ENCODE peak calls at places on chromosomes 3 and 15, in nine cellular contexts. One of them, this sample, is unnamed.

GRCh38 chr15:71588746-71589145 is 221.6 kb upstream of the NR2E3 start:
- DNase-seq in GM12891: no peak
- DNase-seq in AG08396: peak; percentile 66
- DNase-seq in fibroblast of pulmonary artery: peak; percentile 59
- DNase-seq in colonic mucosa: no peak
- DNase-seq in neural crest cell: no peak
- DNase-seq in CD4-positive, alpha-beta T cell: no peak
- DNase-seq in stimulated activated CD4-positive, alpha-beta T cell treated with anti-CD3 and anti-CD28 coated beads, Interleukin-2, amount 100 ng/mL, for 48 hours: no peak
- DNase-seq in Ammon's horn: no peak
- DNase-seq in this sample: no peak

GRCh38 chr3:71092665-71093064 is 490.9 kb downstream of the FOXP1 start:
- DNase-seq in fibroblast of pulmonary artery: no peak
- DNase-seq in stimulated activated CD4-positive, alpha-beta T cell treated with anti-CD3 and anti-CD28 coated beads, Interleukin-2, amount 100 ng/mL, for 48 hours: no peak
- DNase-seq in neural crest cell: no peak
- DNase-seq in CD4-positive, alpha-beta T cell: no peak
- DNase-seq in Ammon's horn: no peak
- DNase-seq in colonic mucosa: no peak
- DNase-seq in GM12891: no peak
- DNase-seq in AG08396: no peak
- DNase-seq in this sample: no peak

GRCh38 chr3:68206524-68207117 is 552.2 kb upstream of the SUCLG2 start:
- DNase-seq in AG08396: no peak
- DNase-seq in colonic mucosa: no peak
- DNase-seq in Ammon's horn: no peak
- DNase-seq in CD4-positive, alpha-beta T cell: no peak
- DNase-seq in fibroblast of pulmonary artery: no peak
- DNase-seq in neural crest cell: no peak
- DNase-seq in GM12891: no peak
- DNase-seq in stimulated activated CD4-positive, alpha-beta T cell treated with anti-CD3 and anti-CD28 coated beads, Interleukin-2, amount 100 ng/mL, for 48 hours: no peak
- DNase-seq in this sample: no peak

GRCh38 chr3:188489639-188490405 is 335.9 kb downstream of the LPP start:
- DNase-seq in colonic mucosa: no peak
- DNase-seq in neural crest cell: no peak
- DNase-seq in stimulated activated CD4-positive, alpha-beta T cell treated with anti-CD3 and anti-CD28 coated beads, Interleukin-2, amount 100 ng/mL, for 48 hours: no peak
- DNase-seq in GM12891: no peak
- DNase-seq in AG08396: peak; percentile 48
- DNase-seq in Ammon's horn: no peak
- DNase-seq in CD4-positive, alpha-beta T cell: no peak
- DNase-seq in fibroblast of pulmonary artery: no peak
- DNase-seq in this sample: no peak

GRCh38 chr3:146020969-146021368 is 140.0 kb downstream of the PLOD2 start:
- DNase-seq in stimulated activated CD4-positive, alpha-beta T cell treated with anti-CD3 and anti-CD28 coated beads, Interleukin-2, amount 100 ng/mL, for 48 hours: no peak
- DNase-seq in AG08396: no peak
- DNase-seq in Ammon's horn: no peak
- DNase-seq in colonic mucosa: no peak
- DNase-seq in CD4-positive, alpha-beta T cell: no peak
- DNase-seq in neural crest cell: no peak
- DNase-seq in fibroblast of pulmonary artery: no peak
- DNase-seq in GM12891: no peak
- DNase-seq in this sample: no peak

GRCh38 chr15:27222479-27222878 is 251.5 kb downstream of the GABRG3 start:
- DNase-seq in GM12891: no peak
- DNase-seq in CD4-positive, alpha-beta T cell: no peak
- DNase-seq in fibroblast of pulmonary artery: no peak
- DNase-seq in stimulated activated CD4-positive, alpha-beta T cell treated with anti-CD3 and anti-CD28 coated beads, Interleukin-2, amount 100 ng/mL, for 48 hours: no peak
- DNase-seq in neural crest cell: no peak
- DNase-seq in Ammon's horn: no peak
- DNase-seq in colonic mucosa: no peak
- DNase-seq in AG08396: no peak
- DNase-seq in this sample: no peak

GRCh38 chr3:148227534-148227933 is 470.2 kb upstream of the AGTR1 start:
- DNase-seq in CD4-positive, alpha-beta T cell: no peak
- DNase-seq in AG08396: no peak
- DNase-seq in neural crest cell: no peak
- DNase-seq in Ammon's horn: no peak
- DNase-seq in fibroblast of pulmonary artery: peak; percentile 34
- DNase-seq in colonic mucosa: no peak
- DNase-seq in GM12891: no peak
- DNase-seq in stimulated activated CD4-positive, alpha-beta T cell treated with anti-CD3 and anti-CD28 coated beads, Interleukin-2, amount 100 ng/mL, for 48 hours: no peak
- DNase-seq in this sample: no peak

GRCh38 chr3:150743508-150743907 is 19.5 kb downstream of the SIAH2 start:
- DNase-seq in CD4-positive, alpha-beta T cell: no peak
- DNase-seq in stimulated activated CD4-positive, alpha-beta T cell treated with anti-CD3 and anti-CD28 coated beads, Interleukin-2, amount 100 ng/mL, for 48 hours: no peak
- DNase-seq in GM12891: no peak
- DNase-seq in fibroblast of pulmonary artery: peak; percentile 30
- DNase-seq in colonic mucosa: no peak
- DNase-seq in neural crest cell: no peak
- DNase-seq in AG08396: no peak
- DNase-seq in Ammon's horn: no peak
- DNase-seq in this sample: no peak

GRCh38 chr15:41337631-41338522 is 5.2 kb downstream of the NUSAP1 start:
- DNase-seq in CD4-positive, alpha-beta T cell: no peak
- DNase-seq in fibroblast of pulmonary artery: no peak
- DNase-seq in neural crest cell: no peak
- DNase-seq in AG08396: no peak
- DNase-seq in Ammon's horn: no peak
- DNase-seq in colonic mucosa: no peak
- DNase-seq in GM12891: no peak
- DNase-seq in stimulated activated CD4-positive, alpha-beta T cell treated with anti-CD3 and anti-CD28 coated beads, Interleukin-2, amount 100 ng/mL, for 48 hours: no peak
- DNase-seq in this sample: no peak

GRCh38 chr3:109336272-109336957 is 931 bp downstream of the DPPA4 start:
- DNase-seq in stimulated activated CD4-positive, alpha-beta T cell treated with anti-CD3 and anti-CD28 coated beads, Interleukin-2, amount 100 ng/mL, for 48 hours: peak; percentile 11
- DNase-seq in GM12891: no peak
- DNase-seq in neural crest cell: peak; percentile 37
- DNase-seq in CD4-positive, alpha-beta T cell: no peak
- DNase-seq in colonic mucosa: no peak
- DNase-seq in Ammon's horn: no peak
- DNase-seq in fibroblast of pulmonary artery: peak; percentile 63
- DNase-seq in AG08396: peak; percentile 9
- DNase-seq in this sample: no peak

GRCh38 chr3:31614162-31614921 is 81.6 kb downstream of the STT3B start:
- DNase-seq in GM12891: no peak
- DNase-seq in neural crest cell: no peak
- DNase-seq in fibroblast of pulmonary artery: no peak
- DNase-seq in Ammon's horn: no peak
- DNase-seq in stimulated activated CD4-positive, alpha-beta T cell treated with anti-CD3 and anti-CD28 coated beads, Interleukin-2, amount 100 ng/mL, for 48 hours: no peak
- DNase-seq in colonic mucosa: no peak
- DNase-seq in CD4-positive, alpha-beta T cell: no peak
- DNase-seq in AG08396: no peak
- DNase-seq in this sample: no peak

GRCh38 chr3:32865364-32865763 is 47.6 kb downstream of the TRIM71 start:
- DNase-seq in Ammon's horn: no peak
- DNase-seq in stimulated activated CD4-positive, alpha-beta T cell treated with anti-CD3 and anti-CD28 coated beads, Interleukin-2, amount 100 ng/mL, for 48 hours: no peak
- DNase-seq in AG08396: no peak
- DNase-seq in neural crest cell: no peak
- DNase-seq in colonic mucosa: no peak
- DNase-seq in fibroblast of pulmonary artery: peak; percentile 14
- DNase-seq in CD4-positive, alpha-beta T cell: no peak
- DNase-seq in GM12891: no peak
- DNase-seq in this sample: no peak

GRCh38 chr3:106068795-106069194 is 200.0 kb upstream of the CBLB start:
- DNase-seq in AG08396: no peak
- DNase-seq in stimulated activated CD4-positive, alpha-beta T cell treated with anti-CD3 and anti-CD28 coated beads, Interleukin-2, amount 100 ng/mL, for 48 hours: no peak
- DNase-seq in CD4-positive, alpha-beta T cell: no peak
- DNase-seq in fibroblast of pulmonary artery: peak; percentile 72
- DNase-seq in GM12891: no peak
- DNase-seq in neural crest cell: no peak
- DNase-seq in Ammon's horn: no peak
- DNase-seq in colonic mucosa: no peak
- DNase-seq in this sample: no peak

GRCh38 chr15:84734794-84735479 is 13.5 kb upstream of the ZNF592 start:
- DNase-seq in fibroblast of pulmonary artery: no peak
- DNase-seq in CD4-positive, alpha-beta T cell: peak; percentile 59
- DNase-seq in Ammon's horn: peak; percentile 53
- DNase-seq in neural crest cell: no peak
- DNase-seq in GM12891: no peak
- DNase-seq in stimulated activated CD4-positive, alpha-beta T cell treated with anti-CD3 and anti-CD28 coated beads, Interleukin-2, amount 100 ng/mL, for 48 hours: peak; percentile 56
- DNase-seq in AG08396: no peak
- DNase-seq in colonic mucosa: peak; percentile 91
- DNase-seq in this sample: peak; percentile 73

GRCh38 chr3:111776844-111777483 is 82.1 kb upstream of the PHLDB2 start:
- DNase-seq in fibroblast of pulmonary artery: no peak
- DNase-seq in GM12891: no peak
- DNase-seq in neural crest cell: no peak
- DNase-seq in colonic mucosa: no peak
- DNase-seq in AG08396: no peak
- DNase-seq in Ammon's horn: no peak
- DNase-seq in stimulated activated CD4-positive, alpha-beta T cell treated with anti-CD3 and anti-CD28 coated beads, Interleukin-2, amount 100 ng/mL, for 48 hours: no peak
- DNase-seq in CD4-positive, alpha-beta T cell: no peak
- DNase-seq in this sample: no peak

GRCh38 chr15:92683511-92683834 is 27.9 kb upstream of the FAM174B start:
- DNase-seq in stimulated activated CD4-positive, alpha-beta T cell treated with anti-CD3 and anti-CD28 coated beads, Interleukin-2, amount 100 ng/mL, for 48 hours: no peak
- DNase-seq in fibroblast of pulmonary artery: peak; percentile 23
- DNase-seq in Ammon's horn: peak; percentile 63
- DNase-seq in GM12891: no peak
- DNase-seq in neural crest cell: peak; percentile 41
- DNase-seq in CD4-positive, alpha-beta T cell: no peak
- DNase-seq in AG08396: no peak
- DNase-seq in colonic mucosa: peak; percentile 35
- DNase-seq in this sample: peak; percentile 40

GRCh38 chr15:42035362-42035761 is 14.5 kb upstream of the PLA2G4E start:
- DNase-seq in CD4-positive, alpha-beta T cell: no peak
- DNase-seq in GM12891: peak; percentile 33
- DNase-seq in Ammon's horn: no peak
- DNase-seq in stimulated activated CD4-positive, alpha-beta T cell treated with anti-CD3 and anti-CD28 coated beads, Interleukin-2, amount 100 ng/mL, for 48 hours: no peak
- DNase-seq in fibroblast of pulmonary artery: peak; percentile 58
- DNase-seq in neural crest cell: no peak
- DNase-seq in AG08396: no peak
- DNase-seq in colonic mucosa: peak; percentile 64
- DNase-seq in this sample: no peak

GRCh38 chr3:187013080-187013838 is 82.9 kb downstream of the ST6GAL1 start:
- DNase-seq in AG08396: no peak
- DNase-seq in stimulated activated CD4-positive, alpha-beta T cell treated with anti-CD3 and anti-CD28 coated beads, Interleukin-2, amount 100 ng/mL, for 48 hours: no peak
- DNase-seq in fibroblast of pulmonary artery: peak; percentile 69
- DNase-seq in neural crest cell: no peak
- DNase-seq in GM12891: no peak
- DNase-seq in colonic mucosa: peak; percentile 12
- DNase-seq in CD4-positive, alpha-beta T cell: no peak
- DNase-seq in Ammon's horn: no peak
- DNase-seq in this sample: no peak

GRCh38 chr3:126367316-126367805 is 10.2 kb upstream of the KLF15 start:
- DNase-seq in neural crest cell: no peak
- DNase-seq in Ammon's horn: no peak
- DNase-seq in fibroblast of pulmonary artery: no peak
- DNase-seq in GM12891: no peak
- DNase-seq in AG08396: no peak
- DNase-seq in colonic mucosa: no peak
- DNase-seq in stimulated activated CD4-positive, alpha-beta T cell treated with anti-CD3 and anti-CD28 coated beads, Interleukin-2, amount 100 ng/mL, for 48 hours: no peak
- DNase-seq in CD4-positive, alpha-beta T cell: no peak
- DNase-seq in this sample: no peak

GRCh38 chr3:151630035-151630434 is 103.7 kb upstream of the AADACL2 start:
- DNase-seq in stimulated activated CD4-positive, alpha-beta T cell treated with anti-CD3 and anti-CD28 coated beads, Interleukin-2, amount 100 ng/mL, for 48 hours: no peak
- DNase-seq in GM12891: no peak
- DNase-seq in AG08396: no peak
- DNase-seq in CD4-positive, alpha-beta T cell: no peak
- DNase-seq in colonic mucosa: no peak
- DNase-seq in neural crest cell: no peak
- DNase-seq in Ammon's horn: no peak
- DNase-seq in fibroblast of pulmonary artery: no peak
- DNase-seq in this sample: no peak

GRCh38 chr3:115398481-115398880 is 224.8 kb upstream of the GAP43 start:
- DNase-seq in neural crest cell: no peak
- DNase-seq in GM12891: no peak
- DNase-seq in stimulated activated CD4-positive, alpha-beta T cell treated with anti-CD3 and anti-CD28 coated beads, Interleukin-2, amount 100 ng/mL, for 48 hours: no peak
- DNase-seq in AG08396: no peak
- DNase-seq in colonic mucosa: no peak
- DNase-seq in Ammon's horn: no peak
- DNase-seq in fibroblast of pulmonary artery: no peak
- DNase-seq in CD4-positive, alpha-beta T cell: no peak
- DNase-seq in this sample: no peak

GRCh38 chr3:46929324-46929723 is 47.2 kb downstream of the CCDC12 start:
- DNase-seq in stimulated activated CD4-positive, alpha-beta T cell treated with anti-CD3 and anti-CD28 coated beads, Interleukin-2, amount 100 ng/mL, for 48 hours: no peak
- DNase-seq in Ammon's horn: no peak
- DNase-seq in fibroblast of pulmonary artery: no peak
- DNase-seq in GM12891: no peak
- DNase-seq in CD4-positive, alpha-beta T cell: no peak
- DNase-seq in AG08396: no peak
- DNase-seq in neural crest cell: no peak
- DNase-seq in colonic mucosa: peak; percentile 76
- DNase-seq in this sample: peak; percentile 79

GRCh38 chr15:67945951-67946700 is 106.3 kb upstream of the RNU6-1 start:
- DNase-seq in colonic mucosa: no peak
- DNase-seq in Ammon's horn: peak; percentile 68
- DNase-seq in CD4-positive, alpha-beta T cell: no peak
- DNase-seq in AG08396: no peak
- DNase-seq in fibroblast of pulmonary artery: peak; percentile 50
- DNase-seq in GM12891: no peak
- DNase-seq in stimulated activated CD4-positive, alpha-beta T cell treated with anti-CD3 and anti-CD28 coated beads, Interleukin-2, amount 100 ng/mL, for 48 hours: no peak
- DNase-seq in neural crest cell: peak; percentile 55
- DNase-seq in this sample: no peak

GRCh38 chr3:53941174-53941573 is 49.5 kb upstream of the SELENOK start:
- DNase-seq in Ammon's horn: no peak
- DNase-seq in GM12891: no peak
- DNase-seq in colonic mucosa: no peak
- DNase-seq in CD4-positive, alpha-beta T cell: no peak
- DNase-seq in stimulated activated CD4-positive, alpha-beta T cell treated with anti-CD3 and anti-CD28 coated beads, Interleukin-2, amount 100 ng/mL, for 48 hours: no peak
- DNase-seq in fibroblast of pulmonary artery: peak; percentile 80
- DNase-seq in neural crest cell: no peak
- DNase-seq in AG08396: no peak
- DNase-seq in this sample: no peak

GRCh38 chr3:50442940-50443579 is 60.4 kb downstream of the CACNA2D2 start:
- DNase-seq in AG08396: no peak
- DNase-seq in CD4-positive, alpha-beta T cell: no peak
- DNase-seq in Ammon's horn: peak; percentile 58
- DNase-seq in stimulated activated CD4-positive, alpha-beta T cell treated with anti-CD3 and anti-CD28 coated beads, Interleukin-2, amount 100 ng/mL, for 48 hours: no peak
- DNase-seq in neural crest cell: no peak
- DNase-seq in colonic mucosa: no peak
- DNase-seq in fibroblast of pulmonary artery: no peak
- DNase-seq in GM12891: no peak
- DNase-seq in this sample: peak; percentile 43

GRCh38 chr15:86647810-86648440 is 568.3 kb downstream of the AGBL1 start:
- DNase-seq in AG08396: no peak
- DNase-seq in GM12891: no peak
- DNase-seq in neural crest cell: no peak
- DNase-seq in Ammon's horn: no peak
- DNase-seq in CD4-positive, alpha-beta T cell: no peak
- DNase-seq in colonic mucosa: no peak
- DNase-seq in stimulated activated CD4-positive, alpha-beta T cell treated with anti-CD3 and anti-CD28 coated beads, Interleukin-2, amount 100 ng/mL, for 48 hours: no peak
- DNase-seq in fibroblast of pulmonary artery: no peak
- DNase-seq in this sample: no peak

GRCh38 chr3:12553921-12554391 is 2.9 kb upstream of the MKRN2 start:
- DNase-seq in Ammon's horn: peak; percentile 35
- DNase-seq in colonic mucosa: peak; percentile 60
- DNase-seq in fibroblast of pulmonary artery: peak; percentile 29
- DNase-seq in stimulated activated CD4-positive, alpha-beta T cell treated with anti-CD3 and anti-CD28 coated beads, Interleukin-2, amount 100 ng/mL, for 48 hours: no peak
- DNase-seq in neural crest cell: no peak
- DNase-seq in AG08396: peak; percentile 30
- DNase-seq in GM12891: no peak
- DNase-seq in CD4-positive, alpha-beta T cell: no peak
- DNase-seq in this sample: no peak

GRCh38 chr3:175778994-175779393 is 919.9 kb downstream of the NAALADL2 start:
- DNase-seq in CD4-positive, alpha-beta T cell: no peak
- DNase-seq in neural crest cell: no peak
- DNase-seq in AG08396: no peak
- DNase-seq in Ammon's horn: no peak
- DNase-seq in fibroblast of pulmonary artery: no peak
- DNase-seq in colonic mucosa: no peak
- DNase-seq in GM12891: no peak
- DNase-seq in stimulated activated CD4-positive, alpha-beta T cell treated with anti-CD3 and anti-CD28 coated beads, Interleukin-2, amount 100 ng/mL, for 48 hours: no peak
- DNase-seq in this sample: no peak

GRCh38 chr3:188283347-188283746 is 129.4 kb downstream of the LPP start:
- DNase-seq in stimulated activated CD4-positive, alpha-beta T cell treated with anti-CD3 and anti-CD28 coated beads, Interleukin-2, amount 100 ng/mL, for 48 hours: no peak
- DNase-seq in colonic mucosa: peak; percentile 43
- DNase-seq in CD4-positive, alpha-beta T cell: no peak
- DNase-seq in fibroblast of pulmonary artery: peak; percentile 71
- DNase-seq in AG08396: no peak
- DNase-seq in neural crest cell: no peak
- DNase-seq in Ammon's horn: no peak
- DNase-seq in GM12891: no peak
- DNase-seq in this sample: no peak

GRCh38 chr15:46707452-46707851 is 1009.9 kb upstream of the SEMA6D start:
- DNase-seq in colonic mucosa: no peak
- DNase-seq in neural crest cell: no peak
- DNase-seq in AG08396: no peak
- DNase-seq in fibroblast of pulmonary artery: no peak
- DNase-seq in Ammon's horn: no peak
- DNase-seq in GM12891: no peak
- DNase-seq in CD4-positive, alpha-beta T cell: no peak
- DNase-seq in stimulated activated CD4-positive, alpha-beta T cell treated with anti-CD3 and anti-CD28 coated beads, Interleukin-2, amount 100 ng/mL, for 48 hours: no peak
- DNase-seq in this sample: no peak

GRCh38 chr3:72888546-72889309 is 882 bp downstream of the GXYLT2 start:
- DNase-seq in colonic mucosa: peak; percentile 38
- DNase-seq in Ammon's horn: peak; percentile 39
- DNase-seq in CD4-positive, alpha-beta T cell: no peak
- DNase-seq in fibroblast of pulmonary artery: peak; percentile 46
- DNase-seq in stimulated activated CD4-positive, alpha-beta T cell treated with anti-CD3 and anti-CD28 coated beads, Interleukin-2, amount 100 ng/mL, for 48 hours: no peak
- DNase-seq in AG08396: no peak
- DNase-seq in GM12891: no peak
- DNase-seq in neural crest cell: peak; percentile 40
- DNase-seq in this sample: peak; percentile 30

This sample was measured in mucosa of descending colon.